ENCODE peak calls at places on chromosomes 12 and 14, in seven cellular contexts. C, I, M, V, T, E and Y are unnamed samples.

GRCh38 chr12:9851050-9851449 is 18.1 kb downstream of the CLEC2B start:
- DNase-seq in T (no peak), C (no peak), V (no peak), I (no peak), E (no peak), M (no peak), Y (no peak)

GRCh38 chr12:44015333-44015941 is 179.6 kb downstream of the TMEM117 start:
- DNase-seq in C (no peak), V (no peak), M (peak; percentile 66), E (peak; percentile 16), T (peak; percentile 21), I (no peak), Y (no peak)

GRCh38 chr12:1300460-1300859 is 293.9 kb downstream of the FBXL14 start:
- DNase-seq in V (no peak), C (no peak), T (no peak), E (no peak), I (no peak), M (no peak), Y (no peak)

GRCh38 chr12:109695420-109695819 is 18.2 kb upstream of the FAM222A start:
- DNase-seq in M (no peak), E (no peak), V (no peak), T (no peak), C (no peak), I (no peak), Y (no peak)

GRCh38 chr12:64890873-64891468 is 66.5 kb downstream of the TBC1D30 start:
- DNase-seq in C (no peak), M (peak; percentile 70), V (no peak), T (peak; percentile 70), E (no peak), I (no peak), Y (no peak)

GRCh38 chr14:80388980-80389711 is 177.8 kb upstream of the DIO2 start:
- DNase-seq in C (no peak), T (peak; percentile 92), E (peak; percentile 86), M (peak; percentile 92), I (no peak), V (no peak), Y (no peak)

GRCh38 chr14:49505026-49505766 is 81.0 kb downstream of the RPS29 start:
- DNase-seq in I (no peak), C (no peak), T (peak; percentile 87), V (no peak), E (no peak), M (peak; percentile 1), Y (no peak)

GRCh38 chr12:104064031-104064841 is at the start of gene HCFC2:
- DNase-seq in V (peak; percentile 94), I (peak; percentile 82), C (peak; percentile 91), E (no peak), T (peak; percentile 63), M (peak; percentile 87), Y (no peak)

GRCh38 chr14:95200404-95200803 is 43.1 kb upstream of the DICER1 start:
- DNase-seq in M (no peak), E (no peak), V (no peak), I (no peak), T (no peak), C (no peak), Y (no peak)

GRCh38 chr12:109056891-109057290 is 4.5 kb downstream of the USP30 start:
- DNase-seq in T (no peak), M (no peak), V (no peak), C (no peak), E (no peak), I (no peak), Y (no peak)

GRCh38 chr12:117685115-117685926 is 283.5 kb downstream of the KSR2 start:
- DNase-seq in C (no peak), T (peak; percentile 96), E (peak; percentile 44), I (no peak), V (peak; percentile 80), M (no peak), Y (no peak)

GRCh38 chr12:113271853-113272561 is 50.7 kb downstream of the TPCN1 start:
- DNase-seq in V (no peak), M (peak; percentile 83), T (peak; percentile 69), I (no peak), E (peak; percentile 37), C (peak; percentile 43), Y (no peak)

GRCh38 chr14:23613242-23614070 is 22.7 kb upstream of the DHRS2 start:
- DNase-seq in T (no peak), I (no peak), C (no peak), V (no peak), E (no peak), M (no peak), Y (no peak)

GRCh38 chr12:130463818-130464663 is 126.4 kb downstream of the PIWIL1 start:
- DNase-seq in T (no peak), I (no peak), E (no peak), C (no peak), M (no peak), V (no peak), Y (no peak)

GRCh38 chr12:7787574-7788315 is 1.5 kb upstream of the NANOG start:
- DNase-seq in V (peak; percentile 68), I (no peak), T (no peak), M (no peak), E (no peak), C (no peak), Y (no peak)

GRCh38 chr12:106342397-106343212 is 14.9 kb upstream of the POLR3B start:
- DNase-seq in M (peak; percentile 75), T (peak; percentile 14), C (peak; percentile 49), V (no peak), E (no peak), I (no peak), Y (no peak)

GRCh38 chr14:65575389-65575788 is 162.9 kb downstream of the FUT8 start:
- DNase-seq in C (no peak), E (no peak), M (no peak), T (no peak), V (no peak), I (no peak), Y (no peak)

GRCh38 chr12:75455839-75456238 is 24.7 kb upstream of the GLIPR1 start:
- DNase-seq in I (no peak), V (no peak), C (no peak), E (no peak), M (no peak), T (no peak), Y (no peak)